ENCODE peak calls at places on chromosomes 13 and 19, in ten cellular contexts. One of them, this sample, is unnamed.

GRCh38 chr13:80923907-80924306 is 583.0 kb upstream of the SPRY2 start:
- DNase-seq in M059J: no peak
- DNase-seq in substantia nigra: no peak
- DNase-seq in foreskin fibroblast: peak
- DNase-seq in stimulated activated CD4-positive, alpha-beta T cell treated with anti-CD3 and anti-CD28 coated beads, Interleukin-4, amount 100 ng/mL, for 4 hours: no peak
- DNase-seq in activated naive CD8-positive, alpha-beta T cell treated with anti-CD3 and anti-CD28 coated beads for 36 hours: no peak
- DNase-seq in T1000: no peak
- DNase-seq in IMR-90: no peak
- DNase-seq in left colon: no peak
- DNase-seq in fibroblast of lung: no peak
- DNase-seq in this sample: no peak

GRCh38 chr13:24671367-24672117 is 8.7 kb upstream of the ATP12A start:
- DNase-seq in IMR-90: peak
- DNase-seq in M059J: peak
- DNase-seq in left colon: peak
- DNase-seq in foreskin fibroblast: peak
- DNase-seq in stimulated activated CD4-positive, alpha-beta T cell treated with anti-CD3 and anti-CD28 coated beads, Interleukin-4, amount 100 ng/mL, for 4 hours: no peak
- DNase-seq in substantia nigra: no peak
- DNase-seq in fibroblast of lung: peak
- DNase-seq in T1000: no peak
- DNase-seq in activated naive CD8-positive, alpha-beta T cell treated with anti-CD3 and anti-CD28 coated beads for 36 hours: no peak
- DNase-seq in this sample: peak

GRCh38 chr19:42440357-42441046 is 2.2 kb downstream of the CXCL17 start:
- DNase-seq in substantia nigra: no peak
- DNase-seq in T1000: peak
- DNase-seq in foreskin fibroblast: peak
- DNase-seq in stimulated activated CD4-positive, alpha-beta T cell treated with anti-CD3 and anti-CD28 coated beads, Interleukin-4, amount 100 ng/mL, for 4 hours: peak
- DNase-seq in IMR-90: peak
- DNase-seq in activated naive CD8-positive, alpha-beta T cell treated with anti-CD3 and anti-CD28 coated beads for 36 hours: peak
- DNase-seq in fibroblast of lung: peak
- DNase-seq in M059J: peak
- DNase-seq in left colon: peak
- DNase-seq in this sample: peak

GRCh38 chr19:48186541-48186991 is 16.1 kb downstream of the ZSWIM9 start:
- DNase-seq in activated naive CD8-positive, alpha-beta T cell treated with anti-CD3 and anti-CD28 coated beads for 36 hours: no peak
- DNase-seq in IMR-90: no peak
- DNase-seq in substantia nigra: no peak
- DNase-seq in M059J: no peak
- DNase-seq in fibroblast of lung: no peak
- DNase-seq in foreskin fibroblast: no peak
- DNase-seq in T1000: no peak
- DNase-seq in left colon: no peak
- DNase-seq in stimulated activated CD4-positive, alpha-beta T cell treated with anti-CD3 and anti-CD28 coated beads, Interleukin-4, amount 100 ng/mL, for 4 hours: no peak
- DNase-seq in this sample: no peak

GRCh38 chr13:83325454-83325853 is 556.8 kb downstream of the SLITRK1 start:
- DNase-seq in activated naive CD8-positive, alpha-beta T cell treated with anti-CD3 and anti-CD28 coated beads for 36 hours: no peak
- DNase-seq in fibroblast of lung: peak
- DNase-seq in left colon: no peak
- DNase-seq in M059J: peak
- DNase-seq in foreskin fibroblast: peak
- DNase-seq in stimulated activated CD4-positive, alpha-beta T cell treated with anti-CD3 and anti-CD28 coated beads, Interleukin-4, amount 100 ng/mL, for 4 hours: no peak
- DNase-seq in T1000: no peak
- DNase-seq in IMR-90: peak
- DNase-seq in substantia nigra: no peak
- DNase-seq in this sample: peak

GRCh38 chr19:33388231-33388816 is 14.8 kb downstream of the CEBPG start:
- DNase-seq in stimulated activated CD4-positive, alpha-beta T cell treated with anti-CD3 and anti-CD28 coated beads, Interleukin-4, amount 100 ng/mL, for 4 hours: no peak
- DNase-seq in left colon: no peak
- DNase-seq in T1000: no peak
- DNase-seq in fibroblast of lung: no peak
- DNase-seq in foreskin fibroblast: no peak
- DNase-seq in IMR-90: no peak
- DNase-seq in activated naive CD8-positive, alpha-beta T cell treated with anti-CD3 and anti-CD28 coated beads for 36 hours: no peak
- DNase-seq in substantia nigra: peak
- DNase-seq in M059J: no peak
- DNase-seq in this sample: no peak

GRCh38 chr19:2509096-2509495 is 33.2 kb downstream of the GADD45B start:
- DNase-seq in T1000: no peak
- DNase-seq in IMR-90: no peak
- DNase-seq in left colon: no peak
- DNase-seq in stimulated activated CD4-positive, alpha-beta T cell treated with anti-CD3 and anti-CD28 coated beads, Interleukin-4, amount 100 ng/mL, for 4 hours: no peak
- DNase-seq in activated naive CD8-positive, alpha-beta T cell treated with anti-CD3 and anti-CD28 coated beads for 36 hours: no peak
- DNase-seq in M059J: no peak
- DNase-seq in substantia nigra: no peak
- DNase-seq in fibroblast of lung: no peak
- DNase-seq in foreskin fibroblast: no peak
- DNase-seq in this sample: no peak

GRCh38 chr13:73835138-73835721 is 299.0 kb downstream of the KLF12 start:
- DNase-seq in M059J: peak
- DNase-seq in IMR-90: peak
- DNase-seq in foreskin fibroblast: peak
- DNase-seq in fibroblast of lung: peak
- DNase-seq in stimulated activated CD4-positive, alpha-beta T cell treated with anti-CD3 and anti-CD28 coated beads, Interleukin-4, amount 100 ng/mL, for 4 hours: no peak
- DNase-seq in substantia nigra: no peak
- DNase-seq in T1000: no peak
- DNase-seq in left colon: no peak
- DNase-seq in activated naive CD8-positive, alpha-beta T cell treated with anti-CD3 and anti-CD28 coated beads for 36 hours: no peak
- DNase-seq in this sample: peak

GRCh38 chr13:101454767-101455166 is 2.3 kb downstream of the ITGBL1 start:
- DNase-seq in left colon: no peak
- DNase-seq in substantia nigra: no peak
- DNase-seq in M059J: peak
- DNase-seq in T1000: no peak
- DNase-seq in fibroblast of lung: peak
- DNase-seq in stimulated activated CD4-positive, alpha-beta T cell treated with anti-CD3 and anti-CD28 coated beads, Interleukin-4, amount 100 ng/mL, for 4 hours: no peak
- DNase-seq in activated naive CD8-positive, alpha-beta T cell treated with anti-CD3 and anti-CD28 coated beads for 36 hours: no peak
- DNase-seq in foreskin fibroblast: no peak
- DNase-seq in IMR-90: peak
- DNase-seq in this sample: peak

GRCh38 chr13:45292176-45292575 is 48.8 kb downstream of the TPT1 start:
- DNase-seq in left colon: no peak
- DNase-seq in foreskin fibroblast: no peak
- DNase-seq in activated naive CD8-positive, alpha-beta T cell treated with anti-CD3 and anti-CD28 coated beads for 36 hours: no peak
- DNase-seq in substantia nigra: no peak
- DNase-seq in T1000: no peak
- DNase-seq in IMR-90: no peak
- DNase-seq in stimulated activated CD4-positive, alpha-beta T cell treated with anti-CD3 and anti-CD28 coated beads, Interleukin-4, amount 100 ng/mL, for 4 hours: no peak
- DNase-seq in M059J: peak
- DNase-seq in fibroblast of lung: peak
- DNase-seq in this sample: peak

GRCh38 chr19:39046037-39046821 is 13.9 kb upstream of the FBXO27 start:
- DNase-seq in foreskin fibroblast: no peak
- DNase-seq in stimulated activated CD4-positive, alpha-beta T cell treated with anti-CD3 and anti-CD28 coated beads, Interleukin-4, amount 100 ng/mL, for 4 hours: no peak
- DNase-seq in M059J: peak
- DNase-seq in fibroblast of lung: no peak
- DNase-seq in IMR-90: no peak
- DNase-seq in substantia nigra: no peak
- DNase-seq in left colon: no peak
- DNase-seq in activated naive CD8-positive, alpha-beta T cell treated with anti-CD3 and anti-CD28 coated beads for 36 hours: no peak
- DNase-seq in T1000: no peak
- DNase-seq in this sample: no peak

GRCh38 chr13:76837811-76838210 is 48.4 kb downstream of the KCTD12 start:
- DNase-seq in activated naive CD8-positive, alpha-beta T cell treated with anti-CD3 and anti-CD28 coated beads for 36 hours: no peak
- DNase-seq in T1000: no peak
- DNase-seq in M059J: no peak
- DNase-seq in IMR-90: peak
- DNase-seq in fibroblast of lung: no peak
- DNase-seq in substantia nigra: no peak
- DNase-seq in left colon: no peak
- DNase-seq in foreskin fibroblast: no peak
- DNase-seq in stimulated activated CD4-positive, alpha-beta T cell treated with anti-CD3 and anti-CD28 coated beads, Interleukin-4, amount 100 ng/mL, for 4 hours: no peak
- DNase-seq in this sample: peak